ENCODE peak calls at places on chromosomes 16 and 17, in seven cellular contexts. J is activated CD4-positive, alpha-beta T cell treated with anti-CD3 and anti-CD28 coated beads, Interleukin-2, amount 50 U/mL, for 1 hour; D is GM03348; V is left colon; W is endothelial cell; G is DMS79 treated with DMSO at 0.1 percent for 48 hours; I is fibroblast of pulmonary artery. B is an unnamed sample.

GRCh38 chr16:72819345-72819744 is 228.6 kb downstream of the ZFHX3 start:
- DNase-seq in J (no peak), D (peak; percentile 56), V (no peak), W (no peak), G (no peak), I (peak; percentile 29), B (no peak)

GRCh38 chr17:79981661-79982101 is 54.0 kb downstream of the TBC1D16 start:
- DNase-seq in J (no peak), D (no peak), V (no peak), W (no peak), G (no peak), I (no peak), B (no peak)

GRCh38 chr17:927611-928461 is 51.7 kb downstream of the NXN start:
- DNase-seq in J (no peak), D (peak; percentile 90), V (no peak), W (no peak), G (peak; percentile 71), I (peak; percentile 82), B (no peak)

GRCh38 chr16:68230176-68230571 is 5.8 kb downstream of the ESRP2 start:
- DNase-seq in J (no peak), D (no peak), V (no peak), W (no peak), G (no peak), I (no peak), B (no peak)

GRCh38 chr16:26391833-26392232 is 674.9 kb upstream of the C16orf82 start:
- DNase-seq in J (no peak), D (no peak), V (no peak), W (no peak), G (no peak), I (no peak), B (no peak)

GRCh38 chr16:87703835-87704375 is 61.9 kb downstream of the KLHDC4 start:
- DNase-seq in J (no peak), D (no peak), V (no peak), W (no peak), G (no peak), I (no peak), B (no peak)

GRCh38 chr17:41163828-41164227 is 3.3 kb upstream of the KRTAP4-4 start:
- DNase-seq in J (no peak), D (no peak), V (no peak), W (no peak), G (no peak), I (no peak), B (no peak)

GRCh38 chr16:9035986-9036385 is 55.5 kb upstream of the HAPSTR1 start:
- DNase-seq in J (no peak), D (no peak), V (no peak), W (no peak), G (no peak), I (no peak), B (no peak)

GRCh38 chr17:9913476-9913875 is 8.4 kb upstream of the RCVRN start:
- DNase-seq in J (no peak), D (no peak), V (no peak), W (no peak), G (no peak), I (no peak), B (no peak)

GRCh38 chr16:23324727-23325126 is 22.6 kb downstream of the SCNN1B start:
- DNase-seq in J (no peak), D (no peak), V (peak; percentile 95), W (no peak), G (peak; percentile 90), I (no peak), B (no peak)